ENCODE peak calls at places on chromosomes 3 and 15, in five cellular contexts. E, X, A, P and J are unnamed samples.

GRCh38 chr3:44184319-44184953 is 57.2 kb upstream of the TOPAZ1 start:
- DNase-seq in E (no peak), X (no peak), A (no peak), P (no peak), J (no peak)

GRCh38 chr15:50219820-50220219 is 37.8 kb downstream of the SLC27A2 start:
- DNase-seq in E (no peak), X (no peak), A (no peak), P (peak), J (no peak)

GRCh38 chr15:39304201-39304841 is 276.6 kb upstream of the THBS1 start:
- DNase-seq in E (no peak), X (no peak), A (no peak), P (peak), J (no peak)

GRCh38 chr3:38960042-38960622 is 91.6 kb downstream of the SCN11A start:
- DNase-seq in E (no peak), X (no peak), A (peak), P (no peak), J (no peak)

GRCh38 chr3:169348981-169349942 is 314.2 kb downstream of the MECOM start:
- DNase-seq in E (no peak), X (no peak), A (no peak), P (peak), J (no peak)

GRCh38 chr15:59242649-59243048 is 36.0 kb downstream of the LDHAL6B start:
- DNase-seq in E (no peak), X (no peak), A (no peak), P (no peak), J (no peak)

GRCh38 chr3:192917508-192918274 is at the start of gene MB21D2:
- DNase-seq in E (peak), X (peak), A (peak), P (peak), J (no peak)

GRCh38 chr15:84681822-84682221 is 23.8 kb upstream of the NMB start:
- DNase-seq in E (no peak), X (no peak), A (peak), P (peak), J (no peak)

GRCh38 chr3:154428369-154429206 is 1.4 kb downstream of the GPR149 start:
- DNase-seq in E (peak), X (no peak), A (no peak), P (peak), J (no peak)

GRCh38 chr3:172040976-172041963 is 1.9 kb downstream of the FNDC3B start:
- DNase-seq in E (peak), X (no peak), A (peak), P (peak), J (no peak)

GRCh38 chr3:127235706-127236105 is 42.8 kb downstream of the PRR23E start:
- DNase-seq in E (no peak), X (no peak), A (no peak), P (no peak), J (no peak)

GRCh38 chr3:83523470-83524073 is 1435.2 kb upstream of the CADM2 start:
- DNase-seq in E (peak), X (no peak), A (peak), P (peak), J (no peak)

GRCh38 chr3:13015286-13016082 is 57.7 kb downstream of the IQSEC1 start:
- DNase-seq in E (no peak), X (peak), A (peak), P (no peak), J (no peak)

GRCh38 chr3:4270726-4271125 is 32.4 kb upstream of the SETMAR start:
- DNase-seq in E (no peak), X (no peak), A (no peak), P (no peak), J (no peak)

GRCh38 chr15:101013151-101013550 is 94.0 kb downstream of the LRRK1 start:
- DNase-seq in E (no peak), X (no peak), A (no peak), P (no peak), J (no peak)

GRCh38 chr3:10514407-10515069 is 9.2 kb upstream of the ATP2B2 start:
- DNase-seq in E (no peak), X (no peak), A (no peak), P (no peak), J (no peak)

GRCh38 chr3:123621510-123622189 is 36.8 kb upstream of the HACD2 start:
- DNase-seq in E (no peak), X (no peak), A (no peak), P (peak), J (no peak)

GRCh38 chr3:123081718-123082369 is 15.0 kb downstream of the PDIA5 start:
- DNase-seq in E (no peak), X (no peak), A (no peak), P (no peak), J (no peak)

GRCh38 chr15:70023064-70023768 is 74.5 kb downstream of the TLE3 start:
- DNase-seq in E (no peak), X (peak), A (no peak), P (peak), J (no peak)

GRCh38 chr15:25056484-25057429 is 102.0 kb downstream of the SNRPN start:
- DNase-seq in E (peak), X (no peak), A (peak), P (no peak), J (no peak)

GRCh38 chr3:193944161-193944884 is 191.6 kb upstream of the HES1 start:
- DNase-seq in E (peak), X (no peak), A (no peak), P (peak), J (no peak)

GRCh38 chr3:71264840-71265239 is 318.7 kb downstream of the FOXP1 start:
- DNase-seq in E (no peak), X (no peak), A (no peak), P (peak), J (no peak)

GRCh38 chr15:81133782-81134461 is at the start of gene CFAP161:
- DNase-seq in E (peak), X (peak), A (peak), P (peak), J (peak)

GRCh38 chr15:49832421-49832980 is 211.7 kb downstream of the DTWD1 start:
- DNase-seq in E (peak), X (no peak), A (peak), P (peak), J (no peak)

GRCh38 chr15:58440922-58441321 is 9.1 kb downstream of the LIPC start:
- DNase-seq in E (no peak), X (no peak), A (peak), P (peak), J (no peak)

GRCh38 chr3:85835857-85836470 is 877.2 kb downstream of the CADM2 start:
- DNase-seq in E (no peak), X (no peak), A (peak), P (no peak), J (no peak)

GRCh38 chr3:2741520-2741919 is 368.7 kb downstream of the IL5RA start:
- DNase-seq in E (no peak), X (no peak), A (no peak), P (no peak), J (no peak)

DNA sequence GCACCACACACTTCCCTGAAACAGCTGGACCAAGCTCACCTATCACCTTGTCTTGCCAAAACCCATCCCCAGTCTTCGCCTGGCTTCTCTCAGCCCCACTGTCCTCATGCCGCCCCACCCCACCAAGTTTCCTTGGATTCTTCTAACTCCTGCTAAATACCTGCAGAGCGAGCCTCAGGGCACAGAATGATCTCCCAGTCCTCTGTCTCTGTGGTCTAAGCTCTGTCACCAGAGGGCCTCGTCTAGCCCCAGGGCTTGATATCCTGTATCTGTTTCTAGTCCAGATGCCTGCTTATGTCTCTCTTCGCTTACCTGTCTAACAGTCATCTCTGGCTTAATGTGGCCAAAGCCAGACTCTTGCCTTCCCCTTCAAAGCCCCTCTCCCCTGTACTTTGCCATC is 9.7 kb downstream of the CCDC12 start:
- DNase-seq in E (no peak), X (no peak), A (no peak), P (no peak), J (no peak)
- TF ChIP-seq CTCF in E (no peak), X (no peak), A (no peak), P (no peak), J (no peak)

DNA sequence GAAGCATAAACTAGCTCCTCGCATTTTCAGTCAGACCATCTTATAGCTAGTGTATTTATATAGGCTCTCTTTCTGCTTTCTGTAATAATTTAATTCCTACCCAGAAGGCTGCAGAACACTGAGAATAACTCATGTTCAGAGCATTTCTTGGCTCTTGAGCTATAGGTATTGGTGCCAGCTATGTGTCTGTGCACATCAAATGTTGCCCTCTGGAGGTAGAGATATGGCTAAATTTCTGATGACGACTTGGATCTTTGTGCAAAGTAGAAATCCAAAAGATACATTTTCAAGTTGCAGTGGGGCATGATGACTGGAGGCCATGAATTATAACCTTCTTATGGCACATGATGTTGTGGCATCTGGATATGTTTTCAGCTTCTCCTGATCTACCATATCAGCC is 336.2 kb upstream of the TPM1 start:
- DNase-seq in E (no peak), X (no peak), A (no peak), P (peak), J (no peak)
- TF ChIP-seq CTCF in E (no peak), X (no peak), A (no peak), P (peak), J (peak)

GRCh38 chr3:140216249-140216648 is 281.3 kb downstream of the CLSTN2 start:
- DNase-seq in E (no peak), X (no peak), A (no peak), P (peak), J (no peak)
- TF ChIP-seq CTCF in E (peak), X (no peak), A (peak), P (peak), J (no peak)

GRCh38 chr15:74799255-74799842 is 13.3 kb upstream of the LMAN1L start:
- DNase-seq in E (no peak), X (peak), A (no peak), P (no peak), J (no peak)
- TF ChIP-seq CTCF in E (no peak), X (no peak), A (no peak), P (no peak), J (peak)